ENCODE peak calls at places on chromosomes 6 and 20, in seven cellular contexts. J is brain microvascular endothelial cell; Z is CD8-positive, alpha-beta memory T cell; X is GM23248; P is PC-9; W is lung; T is adrenal gland. N is an unnamed sample.

GRCh38 chr6:33079575-33079974 is 3.8 kb downstream of the HLA-DPB1 start:
- DNase-seq in W (no peak), Z (no peak), P (no peak), J (no peak), T (no peak), X (no peak), N (no peak)

GRCh38 chr6:137303436-137303835 is 84.3 kb upstream of the IFNGR1 start:
- DNase-seq in W (no peak), Z (no peak), X (no peak), P (no peak), T (no peak), J (no peak), N (no peak)

GRCh38 chr20:21323640-21324039 is 20.5 kb downstream of the XRN2 start:
- DNase-seq in W (no peak), T (peak; percentile 74), P (no peak), J (peak; percentile 69), Z (no peak), X (peak; percentile 86), N (no peak)

GRCh38 chr20:10924628-10925266 is 250.9 kb upstream of the JAG1 start:
- DNase-seq in T (no peak), X (peak; percentile 86), W (no peak), P (no peak), Z (no peak), J (peak; percentile 60), N (peak; percentile 93)

GRCh38 chr6:111759836-111760785 is 113.1 kb downstream of the FYN start:
- DNase-seq in P (no peak), J (peak; percentile 88), W (no peak), X (peak; percentile 88), Z (peak; percentile 48), T (no peak), N (peak; percentile 86)

GRCh38 chr6:159693894-159694545 is 979 bp upstream of the SOD2 start:
- DNase-seq in J (no peak), Z (peak; percentile 18), W (peak; percentile 61), X (peak; percentile 31), T (peak; percentile 69), P (peak; percentile 21), N (no peak)

GRCh38 chr6:80642452-80642851 is 536.0 kb downstream of the BCKDHB start:
- DNase-seq in J (no peak), Z (no peak), P (no peak), X (peak; percentile 72), T (no peak), W (no peak), N (no peak)

GRCh38 chr6:28807682-28808280 is 116.0 kb downstream of the TRIM27 start:
- DNase-seq in X (peak; percentile 75), P (peak; percentile 35), J (peak; percentile 80), W (no peak), Z (no peak), T (no peak), N (no peak)

GRCh38 chr6:26218824-26219223 is 131.6 kb downstream of the HFE start:
- DNase-seq in P (no peak), Z (no peak), X (no peak), J (no peak), T (no peak), W (no peak), N (no peak)

GRCh38 chr6:144013486-144013909 is 5.4 kb upstream of the PLAGL1 start:
- DNase-seq in P (peak; percentile 62), T (peak; percentile 88), W (peak; percentile 80), Z (peak; percentile 51), X (peak; percentile 88), J (peak; percentile 74), N (no peak)

GRCh38 chr20:35248641-35249475 is 22.4 kb downstream of the MMP24 start:
- DNase-seq in P (no peak), X (no peak), W (no peak), J (no peak), T (no peak), Z (no peak), N (no peak)

GRCh38 chr6:161273356-161273751 is 507 bp downstream of the AGPAT4 start:
- DNase-seq in J (peak; percentile 62), Z (peak; percentile 28), X (peak; percentile 72), T (peak; percentile 2), P (no peak), W (no peak), N (no peak)

GRCh38 chr20:50762435-50763201 is 31.2 kb downstream of the PARD6B start:
- DNase-seq in W (peak; percentile 72), T (peak; percentile 94), X (peak; percentile 84), J (peak; percentile 52), P (peak; percentile 50), Z (no peak), N (no peak)

GRCh38 chr6:77415706-77416105 is 47.6 kb downstream of the HTR1B start:
- DNase-seq in P (no peak), X (no peak), J (no peak), T (no peak), W (no peak), Z (no peak), N (no peak)

GRCh38 chr20:21522479-21523397 is 8.9 kb upstream of the NKX2-2 start:
- DNase-seq in X (no peak), T (no peak), P (no peak), W (no peak), J (no peak), Z (no peak), N (no peak)

GRCh38 chr20:48769111-48769879 is 58.5 kb downstream of the PREX1 start:
- DNase-seq in W (peak; percentile 46), J (no peak), X (no peak), T (peak; percentile 26), P (no peak), Z (peak; percentile 79), N (no peak)

GRCh38 chr6:110547266-110547964 is 71.0 kb upstream of the SLC22A16 start:
- DNase-seq in J (peak; percentile 50), Z (no peak), X (peak; percentile 78), W (no peak), T (no peak), P (peak; percentile 29), N (peak; percentile 19)

GRCh38 chr6:159233365-159234101 is 64.3 kb downstream of the FNDC1 start:
- DNase-seq in W (no peak), X (no peak), T (no peak), J (no peak), P (no peak), Z (no peak), N (no peak)

GRCh38 chr20:48691523-48691922 is 136.3 kb downstream of the PREX1 start:
- DNase-seq in X (no peak), W (no peak), Z (no peak), T (no peak), P (no peak), J (no peak), N (no peak)

GRCh38 chr6:39189915-39190544 is 39.2 kb downstream of the KCNK5 start:
- DNase-seq in Z (no peak), W (peak; percentile 70), J (peak; percentile 12), P (no peak), X (peak; percentile 61), T (peak; percentile 70), N (no peak)

GRCh38 chr20:4230651-4231050 is 215.3 kb upstream of the RNF24 start:
- DNase-seq in T (no peak), P (no peak), W (no peak), Z (no peak), J (no peak), X (no peak), N (no peak)

GRCh38 chr20:50312682-50313187 is 122.1 kb downstream of the CEBPB start:
- DNase-seq in Z (no peak), X (peak; percentile 82), J (no peak), T (peak; percentile 61), W (peak; percentile 79), P (no peak), N (no peak)

GRCh38 chr6:143958839-143959399 is 49.1 kb downstream of the PLAGL1 start:
- DNase-seq in Z (no peak), T (no peak), J (no peak), W (no peak), X (no peak), P (no peak), N (no peak)

GRCh38 chr6:132964101-132964867 is 149.9 kb downstream of the RPS12 start:
- DNase-seq in Z (no peak), J (peak; percentile 57), P (peak; percentile 6), X (peak; percentile 33), W (no peak), T (no peak), N (no peak)

GRCh38 chr6:136846046-136846445 is 23.7 kb downstream of the PEX7 start:
- DNase-seq in P (peak; percentile 12), X (peak; percentile 62), T (peak; percentile 75), Z (peak; percentile 2), J (peak; percentile 60), W (no peak), N (peak; percentile 25)

GRCh38 chr20:61621381-61621780 is 369.3 kb downstream of the CDH4 start:
- DNase-seq in W (no peak), X (no peak), J (no peak), P (no peak), T (no peak), Z (no peak), N (no peak)

GRCh38 chr6:137849709-137850093 is 17.4 kb upstream of the TNFAIP3 start:
- DNase-seq in P (no peak), X (no peak), Z (no peak), T (no peak), W (no peak), J (no peak), N (no peak)

GRCh38 chr20:59938221-59938620 is 1.9 kb downstream of the PPP1R3D start:
- DNase-seq in X (peak; percentile 88), W (no peak), T (peak; percentile 2), Z (no peak), P (no peak), J (peak; percentile 21), N (no peak)

GRCh38 chr6:106973018-106973840 is 1.3 kb downstream of the CD24 start:
- DNase-seq in X (no peak), T (no peak), J (no peak), W (no peak), P (peak; percentile 19), Z (no peak), N (no peak)
- H3K4me3 ChIP-seq in X (peak overlapping the region; percentile 18), T (no peak overlapping the region), J (peak overlapping the region; percentile 5), W (no peak overlapping the region), P (peak overlapping the region; percentile 63), Z (no peak overlapping the region), N (peak overlapping the region; percentile 16)

GRCh38 chr6:7846971-7847818 is 63.4 kb downstream of the TXNDC5 start:
- DNase-seq in T (peak; percentile 42), P (no peak), X (peak; percentile 67), J (peak; percentile 11), Z (no peak), W (no peak), N (peak; percentile 43)

GRCh38 chr6:7848229-7848628 is 62.4 kb downstream of the TXNDC5 start:
- DNase-seq in X (peak; percentile 5), P (no peak), T (no peak), Z (no peak), W (no peak), J (no peak), N (no peak)

GRCh38 chr6:7851780-7852179 is 58.8 kb downstream of the TXNDC5 start:
- DNase-seq in T (no peak), Z (no peak), P (no peak), X (no peak), W (no peak), J (no peak), N (no peak)
- H3K4me3 ChIP-seq in T (no peak overlapping the region), Z (no peak overlapping the region), P (no peak overlapping the region), X (no peak overlapping the region), W (no peak overlapping the region), J (no peak overlapping the region), N (no peak overlapping the region)

GRCh38 chr6:44269168-44269920 is 906 bp upstream of the TMEM151B start:
- DNase-seq in T (no peak), X (no peak), J (no peak), W (no peak), Z (no peak), P (no peak), N (no peak)
- H3K4me3 ChIP-seq in T (no peak overlapping the region), X (no peak overlapping the region), J (no peak overlapping the region), W (no peak overlapping the region), Z (no peak overlapping the region), P (no peak overlapping the region), N (no peak overlapping the region)

GRCh38 chr6:105388392-105388791 is 14.5 kb downstream of the PREP start:
- DNase-seq in X (no peak), P (peak; percentile 6), J (no peak), Z (no peak), T (no peak), W (no peak), N (no peak)
- H3K4me3 ChIP-seq in X (no peak overlapping the region), P (peak overlapping the region; percentile 5), J (no peak overlapping the region), Z (no peak overlapping the region), T (no peak overlapping the region), W (no peak overlapping the region), N (no peak overlapping the region)